ENCODE peak calls at places on chromosomes 2 and 18, in seven cellular contexts. C is HCT116, Y is H1, O is K562, D is SK-N-SH, H is HepG2, Q is GM12878. M is an unnamed sample.

GRCh38 chr18:46291149-46291548 is 187.0 kb downstream of the HAUS1 start:
- DNase-seq in C (no peak), Y (no peak), O (no peak), D (no peak), H (no peak), Q (no peak), M (no peak)

GRCh38 chr2:20224716-20225293 is at the start of gene SDC1:
- DNase-seq in C (no peak), Y (peak; percentile 79), O (peak; percentile 64), D (peak; percentile 96), H (no peak), Q (no peak), M (no peak)

GRCh38 chr18:77105021-77105420 is 27.6 kb downstream of the MBP start:
- DNase-seq in C (no peak), Y (no peak), O (no peak), D (no peak), H (no peak), Q (no peak), M (no peak)

GRCh38 chr2:186135697-186136096 is 350.4 kb upstream of the ZC3H15 start:
- DNase-seq in C (no peak), Y (no peak), O (no peak), D (no peak), H (no peak), Q (no peak), M (no peak)

GRCh38 chr18:9993846-9994660 is 80.2 kb downstream of the VAPA start:
- DNase-seq in C (no peak), Y (peak; percentile 19), O (no peak), D (no peak), H (no peak), Q (no peak), M (no peak)

GRCh38 chr2:20448246-20449046 is 1.6 kb downstream of the RHOB start:
- DNase-seq in C (no peak), Y (no peak), O (no peak), D (no peak), H (no peak), Q (no peak), M (no peak)

GRCh38 chr2:242004902-242005230 is 135.3 kb downstream of the RTP5 start:
- DNase-seq in C (no peak), Y (no peak), O (no peak), D (no peak), H (peak; percentile 36), Q (no peak), M (no peak)

GRCh38 chr18:8890957-8891464 is 185.7 kb downstream of the MTCL1 start:
- DNase-seq in C (peak; percentile 77), Y (no peak), O (peak; percentile 83), D (no peak), H (peak; percentile 39), Q (no peak), M (peak; percentile 81)

GRCh38 chr2:1728821-1729220 is 15.5 kb downstream of the PXDN start:
- DNase-seq in C (no peak), Y (peak; percentile 68), O (no peak), D (peak; percentile 87), H (no peak), Q (no peak), M (no peak)

GRCh38 chr2:102304268-102304667 is 7.1 kb upstream of the IL1RL1 start:
- DNase-seq in C (no peak), Y (no peak), O (no peak), D (no peak), H (no peak), Q (no peak), M (no peak)

GRCh38 chr2:237097911-237098702 is 12.4 kb downstream of the COPS8 start:
- DNase-seq in C (no peak), Y (no peak), O (no peak), D (no peak), H (no peak), Q (no peak), M (no peak)

GRCh38 chr2:32718752-32719151 is 90.9 kb downstream of the TTC27 start:
- DNase-seq in C (no peak), Y (no peak), O (no peak), D (no peak), H (no peak), Q (no peak), M (no peak)

DNA sequence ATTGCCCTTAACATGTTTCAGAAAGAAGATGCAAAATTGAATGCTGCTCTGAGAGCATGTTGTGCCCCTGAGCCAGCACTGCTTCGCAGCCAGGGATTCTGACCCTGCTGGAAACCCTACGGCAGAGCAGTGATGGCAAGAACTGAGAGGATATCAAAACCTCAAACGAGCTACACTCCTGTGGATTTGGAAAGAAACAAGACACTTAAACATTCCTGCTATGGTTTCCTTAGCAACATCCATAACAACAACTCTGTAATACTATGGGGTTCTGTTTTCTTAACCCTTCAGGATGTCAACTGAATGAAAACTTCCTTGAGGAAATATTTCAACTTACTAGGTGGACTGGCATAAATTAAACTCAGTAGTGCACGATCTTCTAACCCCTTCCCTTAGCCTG is 649.1 kb downstream of the NYAP2 start:
- DNase-seq in C (peak; percentile 78), Y (no peak), O (no peak), D (no peak), H (peak; percentile 9), Q (no peak), M (no peak)
- TF ChIP-seq YY1 in C (no peak), Y (no peak), O (no peak), D (no peak), H (no peak), Q (no peak), M (no peak)

GRCh38 chr18:55252053-55252675 is 292.9 kb upstream of the CCDC68 start:
- DNase-seq in C (no peak), Y (no peak), O (no peak), D (no peak), H (no peak), Q (no peak), M (no peak)
- H3K9ac ChIP-seq in C (no peak overlapping the region), Y (no peak overlapping the region), O (no peak overlapping the region), D (peak overlapping the region; percentile 10), H (no peak overlapping the region), Q (no peak overlapping the region), M (no peak overlapping the region)

GRCh38 chr2:234771985-234772774 is 179.6 kb upstream of the SH3BP4 start:
- DNase-seq in C (no peak), Y (no peak), O (no peak), D (no peak), H (no peak), Q (no peak), M (no peak)

GRCh38 chr2:234770715-234771141 is 181.1 kb upstream of the SH3BP4 start:
- DNase-seq in C (no peak), Y (no peak), O (no peak), D (no peak), H (peak; percentile 88), Q (no peak), M (no peak)

GRCh38 chr2:234771176-234771575 is 180.6 kb upstream of the SH3BP4 start:
- DNase-seq in C (no peak), Y (no peak), O (no peak), D (no peak), H (no peak), Q (no peak), M (no peak)

GRCh38 chr2:234768608-234769196 is 183.1 kb upstream of the SH3BP4 start:
- DNase-seq in C (no peak), Y (no peak), O (no peak), D (no peak), H (no peak), Q (no peak), M (no peak)

GRCh38 chr2:234770081-234770506 is 181.7 kb upstream of the SH3BP4 start:
- DNase-seq in C (no peak), Y (no peak), O (no peak), D (peak; percentile 57), H (no peak), Q (no peak), M (no peak)
- TF ChIP-seq YY1 in C (no peak), Y (no peak), O (no peak), D (no peak), H (no peak), Q (no peak), M (no peak)

GRCh38 chr18:26780520-26781325 is 84.8 kb downstream of the AQP4 start:
- DNase-seq in C (no peak), Y (no peak), O (no peak), D (no peak), H (no peak), Q (no peak), M (no peak)
- H3K9ac ChIP-seq in C (no peak overlapping the region), Y (no peak overlapping the region), O (no peak overlapping the region), D (no peak overlapping the region), H (no peak overlapping the region), Q (no peak overlapping the region), M (no peak overlapping the region)

DNA sequence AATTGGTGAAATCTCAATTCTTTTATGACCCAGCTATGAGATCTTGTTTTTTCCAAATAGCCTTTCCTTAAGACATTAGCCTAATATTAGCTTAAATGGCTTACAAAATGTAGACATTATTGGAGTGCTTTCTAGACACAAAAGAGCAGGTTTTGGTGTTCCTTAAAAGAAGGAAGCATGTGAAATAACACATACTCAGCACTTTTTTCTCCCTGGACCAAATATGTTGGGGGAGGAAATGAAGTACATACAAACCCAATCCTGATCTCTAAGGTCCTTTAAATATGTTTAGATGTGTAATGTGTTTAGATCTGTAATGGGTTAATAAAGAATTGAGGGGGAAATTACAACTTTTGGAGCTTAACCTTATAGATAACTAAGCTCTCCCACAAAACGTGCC is 3.4 kb upstream of the ZDBF2 start:
- DNase-seq in C (no peak), Y (no peak), O (no peak), D (no peak), H (no peak), Q (no peak), M (no peak)
- TF ChIP-seq YY1 in C (no peak), Y (no peak), O (no peak), D (no peak), H (no peak), Q (no peak), M (no peak)

GRCh38 chr2:171158036-171158789 is 2.5 kb downstream of the TLK1 start:
- DNase-seq in C (no peak), Y (no peak), O (no peak), D (no peak), H (no peak), Q (no peak), M (no peak)

GRCh38 chr2:171158790-171159325 is 1.8 kb downstream of the TLK1 start:
- DNase-seq in C (no peak), Y (no peak), O (peak; percentile 34), D (peak; percentile 27), H (no peak), Q (no peak), M (no peak)

GRCh38 chr2:171150694-171151285 is 9.9 kb downstream of the TLK1 start:
- DNase-seq in C (no peak), Y (no peak), O (no peak), D (no peak), H (peak; percentile 56), Q (no peak), M (no peak)

GRCh38 chr2:171149986-171150693 is 10.6 kb downstream of the TLK1 start:
- DNase-seq in C (no peak), Y (no peak), O (no peak), D (no peak), H (peak; percentile 79), Q (no peak), M (no peak)

GRCh38 chr2:171154348-171154747 is 6.3 kb downstream of the TLK1 start:
- DNase-seq in C (no peak), Y (no peak), O (peak; percentile 28), D (no peak), H (no peak), Q (no peak), M (no peak)
- H3K9ac ChIP-seq in C (no peak overlapping the region), Y (no peak overlapping the region), O (peak overlapping the region; percentile 43), D (no peak overlapping the region), H (no peak overlapping the region), Q (peak overlapping the region; percentile 47), M (no peak overlapping the region)

M was measured in NT2/D1.